ENCODE peak calls at places on chromosomes 6 and 20, in six cellular contexts. One of them, this sample, is unnamed.

GRCh38 chr6:170211404-170212025 is 79.4 kb downstream of the DLL1 start:
- DNase-seq in CD4-positive, CD25-positive, alpha-beta regulatory T cell: no peak
- DNase-seq in bronchial epithelial cell: no peak
- DNase-seq in fibroblast of lung: no peak
- DNase-seq in breast epithelium: peak
- DNase-seq in AG04450: no peak
- DNase-seq in this sample: no peak

GRCh38 chr20:21609221-21609620 is 95.4 kb upstream of the NKX2-2 start:
- DNase-seq in CD4-positive, CD25-positive, alpha-beta regulatory T cell: no peak
- DNase-seq in bronchial epithelial cell: peak
- DNase-seq in fibroblast of lung: no peak
- DNase-seq in breast epithelium: peak
- DNase-seq in AG04450: no peak
- DNase-seq in this sample: no peak

GRCh38 chr6:43127180-43127579 is 43.9 kb upstream of the SRF start:
- DNase-seq in CD4-positive, CD25-positive, alpha-beta regulatory T cell: no peak
- DNase-seq in bronchial epithelial cell: no peak
- DNase-seq in fibroblast of lung: no peak
- DNase-seq in breast epithelium: peak
- DNase-seq in AG04450: no peak
- DNase-seq in this sample: no peak

GRCh38 chr6:84871925-84872324 is 107.5 kb upstream of the TBX18 start:
- DNase-seq in CD4-positive, CD25-positive, alpha-beta regulatory T cell: no peak
- DNase-seq in bronchial epithelial cell: peak
- DNase-seq in fibroblast of lung: no peak
- DNase-seq in breast epithelium: no peak
- DNase-seq in AG04450: no peak
- DNase-seq in this sample: no peak

GRCh38 chr6:6333498-6333897 is 13.0 kb upstream of the F13A1 start:
- DNase-seq in CD4-positive, CD25-positive, alpha-beta regulatory T cell: no peak
- DNase-seq in bronchial epithelial cell: peak
- DNase-seq in fibroblast of lung: no peak
- DNase-seq in breast epithelium: no peak
- DNase-seq in AG04450: no peak
- DNase-seq in this sample: no peak

GRCh38 chr6:11727356-11727755 is 51.2 kb downstream of the ADTRP start:
- DNase-seq in CD4-positive, CD25-positive, alpha-beta regulatory T cell: no peak
- DNase-seq in bronchial epithelial cell: no peak
- DNase-seq in fibroblast of lung: peak
- DNase-seq in breast epithelium: no peak
- DNase-seq in AG04450: no peak
- DNase-seq in this sample: no peak

GRCh38 chr6:134647861-134648260 is 302.0 kb downstream of the ALDH8A1 start:
- DNase-seq in CD4-positive, CD25-positive, alpha-beta regulatory T cell: no peak
- DNase-seq in bronchial epithelial cell: no peak
- DNase-seq in fibroblast of lung: no peak
- DNase-seq in breast epithelium: no peak
- DNase-seq in AG04450: no peak
- DNase-seq in this sample: no peak

GRCh38 chr6:55825402-55826051 is 49.9 kb downstream of the BMP5 start:
- DNase-seq in CD4-positive, CD25-positive, alpha-beta regulatory T cell: no peak
- DNase-seq in bronchial epithelial cell: peak
- DNase-seq in fibroblast of lung: peak
- DNase-seq in breast epithelium: no peak
- DNase-seq in AG04450: peak
- DNase-seq in this sample: no peak

GRCh38 chr6:27755768-27756167 is 156.4 kb downstream of the OR2B2 start:
- DNase-seq in CD4-positive, CD25-positive, alpha-beta regulatory T cell: no peak
- DNase-seq in bronchial epithelial cell: no peak
- DNase-seq in fibroblast of lung: no peak
- DNase-seq in breast epithelium: no peak
- DNase-seq in AG04450: no peak
- DNase-seq in this sample: no peak

GRCh38 chr20:5489596-5489995 is 172.8 kb upstream of the PROKR2 start:
- DNase-seq in CD4-positive, CD25-positive, alpha-beta regulatory T cell: no peak
- DNase-seq in bronchial epithelial cell: no peak
- DNase-seq in fibroblast of lung: no peak
- DNase-seq in breast epithelium: no peak
- DNase-seq in AG04450: no peak
- DNase-seq in this sample: no peak

GRCh38 chr20:33501000-33501399 is 11.1 kb downstream of the CBFA2T2 start:
- DNase-seq in CD4-positive, CD25-positive, alpha-beta regulatory T cell: no peak
- DNase-seq in bronchial epithelial cell: no peak
- DNase-seq in fibroblast of lung: no peak
- DNase-seq in breast epithelium: no peak
- DNase-seq in AG04450: no peak
- DNase-seq in this sample: no peak

GRCh38 chr20:7497985-7498384 is 442.3 kb downstream of the HAO1 start:
- DNase-seq in CD4-positive, CD25-positive, alpha-beta regulatory T cell: no peak
- DNase-seq in bronchial epithelial cell: peak
- DNase-seq in fibroblast of lung: no peak
- DNase-seq in breast epithelium: no peak
- DNase-seq in AG04450: no peak
- DNase-seq in this sample: no peak

GRCh38 chr6:117906454-117906904 is 585 bp upstream of the SLC35F1 start:
- DNase-seq in CD4-positive, CD25-positive, alpha-beta regulatory T cell: no peak
- DNase-seq in bronchial epithelial cell: no peak
- DNase-seq in fibroblast of lung: no peak
- DNase-seq in breast epithelium: no peak
- DNase-seq in AG04450: no peak
- DNase-seq in this sample: no peak

GRCh38 chr6:38400101-38400500 is 239.6 kb downstream of the BTBD9 start:
- DNase-seq in CD4-positive, CD25-positive, alpha-beta regulatory T cell: no peak
- DNase-seq in bronchial epithelial cell: no peak
- DNase-seq in fibroblast of lung: no peak
- DNase-seq in breast epithelium: no peak
- DNase-seq in AG04450: no peak
- DNase-seq in this sample: no peak

GRCh38 chr6:38400764-38401163 is 239.0 kb downstream of the BTBD9 start:
- DNase-seq in CD4-positive, CD25-positive, alpha-beta regulatory T cell: no peak
- DNase-seq in bronchial epithelial cell: no peak
- DNase-seq in fibroblast of lung: no peak
- DNase-seq in breast epithelium: no peak
- DNase-seq in AG04450: no peak
- DNase-seq in this sample: no peak

GRCh38 chr6:38404900-38405556 is 234.7 kb downstream of the BTBD9 start:
- DNase-seq in CD4-positive, CD25-positive, alpha-beta regulatory T cell: no peak
- DNase-seq in bronchial epithelial cell: peak
- DNase-seq in fibroblast of lung: peak
- DNase-seq in breast epithelium: no peak
- DNase-seq in AG04450: no peak
- DNase-seq in this sample: no peak

DNA sequence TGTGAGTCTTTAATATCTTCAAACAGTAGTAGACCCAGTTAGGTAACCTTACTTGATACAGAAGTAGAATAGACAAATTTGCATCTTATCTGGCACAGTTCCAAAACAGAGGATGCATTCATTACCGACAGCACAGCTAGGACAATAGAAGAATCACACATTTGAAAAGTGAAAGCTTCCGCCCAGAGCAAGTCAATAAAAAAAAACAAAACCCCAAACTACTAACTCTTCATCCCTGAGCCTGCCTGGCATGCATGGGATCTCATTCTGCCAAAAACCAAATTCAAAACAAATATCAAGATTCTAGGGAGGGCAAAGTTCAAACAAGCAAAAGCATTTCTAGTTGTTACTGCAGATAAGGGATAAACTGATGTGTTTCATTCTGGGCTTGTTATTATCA is 235.4 kb downstream of the BTBD9 start:
- DNase-seq in CD4-positive, CD25-positive, alpha-beta regulatory T cell: no peak
- DNase-seq in bronchial epithelial cell: peak
- DNase-seq in fibroblast of lung: peak
- DNase-seq in breast epithelium: no peak
- DNase-seq in AG04450: no peak
- DNase-seq in this sample: no peak
- H3K4me3 ChIP-seq in CD4-positive, CD25-positive, alpha-beta regulatory T cell: no peak
- H3K4me3 ChIP-seq in bronchial epithelial cell: no peak
- H3K4me3 ChIP-seq in fibroblast of lung: no peak
- H3K4me3 ChIP-seq in breast epithelium: no peak
- H3K4me3 ChIP-seq in AG04450: no peak
- H3K4me3 ChIP-seq in this sample: no peak

GRCh38 chr6:3228791-3229565 is 1.5 kb upstream of the TUBB2B start:
- DNase-seq in CD4-positive, CD25-positive, alpha-beta regulatory T cell: no peak
- DNase-seq in bronchial epithelial cell: no peak
- DNase-seq in fibroblast of lung: no peak
- DNase-seq in breast epithelium: no peak
- DNase-seq in AG04450: no peak
- DNase-seq in this sample: no peak

GRCh38 chr6:3231213-3232016 is 4.0 kb upstream of the TUBB2B start:
- DNase-seq in CD4-positive, CD25-positive, alpha-beta regulatory T cell: no peak
- DNase-seq in bronchial epithelial cell: peak
- DNase-seq in fibroblast of lung: peak
- DNase-seq in breast epithelium: peak
- DNase-seq in AG04450: peak
- DNase-seq in this sample: no peak

GRCh38 chr6:3229566-3230274 is 2.3 kb upstream of the TUBB2B start:
- DNase-seq in CD4-positive, CD25-positive, alpha-beta regulatory T cell: no peak
- DNase-seq in bronchial epithelial cell: no peak
- DNase-seq in fibroblast of lung: no peak
- DNase-seq in breast epithelium: no peak
- DNase-seq in AG04450: no peak
- DNase-seq in this sample: peak

GRCh38 chr6:3232017-3232838 is 4.8 kb upstream of the TUBB2B start:
- DNase-seq in CD4-positive, CD25-positive, alpha-beta regulatory T cell: no peak
- DNase-seq in bronchial epithelial cell: no peak
- DNase-seq in fibroblast of lung: no peak
- DNase-seq in breast epithelium: no peak
- DNase-seq in AG04450: no peak
- DNase-seq in this sample: no peak

DNA sequence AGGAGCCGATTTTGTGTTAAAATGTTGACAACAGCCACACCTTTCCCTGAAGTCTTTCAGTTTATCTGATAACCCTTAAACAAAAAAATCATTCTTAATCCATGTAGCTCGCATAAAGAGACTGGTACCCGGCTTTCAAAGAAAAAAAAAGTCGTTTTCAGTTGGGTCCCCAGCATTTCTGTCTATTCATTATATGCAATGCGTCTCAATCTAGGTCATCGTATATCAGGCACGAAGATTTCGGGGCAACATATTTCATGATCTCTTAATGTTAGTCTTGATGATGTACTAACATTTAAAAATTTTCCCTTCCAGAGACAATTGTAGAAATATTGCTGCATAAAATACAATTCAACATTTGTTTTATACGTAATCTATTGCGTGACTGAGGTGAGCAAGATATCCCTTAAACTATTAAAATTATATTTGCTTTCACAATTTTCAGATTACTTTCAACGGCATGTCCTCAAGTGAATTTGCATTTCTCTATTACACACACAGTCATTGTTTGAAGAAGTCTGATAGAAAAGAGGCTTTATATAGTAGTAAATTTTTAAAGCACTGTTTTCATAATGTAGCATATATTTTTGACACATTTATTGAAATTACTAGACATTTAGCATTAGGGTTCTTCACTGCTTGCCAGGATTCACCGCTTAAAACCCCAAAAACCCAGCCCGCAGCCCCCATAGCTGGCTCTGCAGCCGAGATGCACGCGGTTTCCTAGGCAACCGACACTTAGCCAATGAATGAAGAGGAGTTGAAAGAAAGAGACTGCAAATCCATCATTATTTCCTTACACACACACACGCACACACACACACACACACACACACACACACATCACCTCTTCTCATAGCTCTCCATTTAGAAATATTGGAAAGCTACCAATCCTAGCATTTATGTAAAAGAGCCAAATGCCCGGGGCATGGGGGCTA is 3.1 kb upstream of the TUBB2B start:
- DNase-seq in CD4-positive, CD25-positive, alpha-beta regulatory T cell: no peak
- DNase-seq in bronchial epithelial cell: no peak
- DNase-seq in fibroblast of lung: no peak
- DNase-seq in breast epithelium: no peak
- DNase-seq in AG04450: no peak
- DNase-seq in this sample: no peak
- H3K4me3 ChIP-seq in CD4-positive, CD25-positive, alpha-beta regulatory T cell: no peak
- H3K4me3 ChIP-seq in bronchial epithelial cell: no peak
- H3K4me3 ChIP-seq in fibroblast of lung: peak
- H3K4me3 ChIP-seq in breast epithelium: peak
- H3K4me3 ChIP-seq in AG04450: peak
- H3K4me3 ChIP-seq in this sample: peak

GRCh38 chr6:158005626-158006180 is 24.0 kb downstream of the SYNJ2 start:
- DNase-seq in CD4-positive, CD25-positive, alpha-beta regulatory T cell: no peak
- DNase-seq in bronchial epithelial cell: no peak
- DNase-seq in fibroblast of lung: no peak
- DNase-seq in breast epithelium: no peak
- DNase-seq in AG04450: no peak
- DNase-seq in this sample: no peak

GRCh38 chr6:158002951-158003853 is 21.5 kb downstream of the SYNJ2 start:
- DNase-seq in CD4-positive, CD25-positive, alpha-beta regulatory T cell: no peak
- DNase-seq in bronchial epithelial cell: no peak
- DNase-seq in fibroblast of lung: peak
- DNase-seq in breast epithelium: peak
- DNase-seq in AG04450: no peak
- DNase-seq in this sample: no peak

GRCh38 chr6:158002249-158002950 is 20.7 kb downstream of the SYNJ2 start:
- DNase-seq in CD4-positive, CD25-positive, alpha-beta regulatory T cell: no peak
- DNase-seq in bronchial epithelial cell: peak
- DNase-seq in fibroblast of lung: no peak
- DNase-seq in breast epithelium: peak
- DNase-seq in AG04450: no peak
- DNase-seq in this sample: no peak

GRCh38 chr6:158004696-158005095 is 23.0 kb downstream of the SYNJ2 start:
- DNase-seq in CD4-positive, CD25-positive, alpha-beta regulatory T cell: no peak
- DNase-seq in bronchial epithelial cell: no peak
- DNase-seq in fibroblast of lung: no peak
- DNase-seq in breast epithelium: no peak
- DNase-seq in AG04450: no peak
- DNase-seq in this sample: no peak

DNA sequence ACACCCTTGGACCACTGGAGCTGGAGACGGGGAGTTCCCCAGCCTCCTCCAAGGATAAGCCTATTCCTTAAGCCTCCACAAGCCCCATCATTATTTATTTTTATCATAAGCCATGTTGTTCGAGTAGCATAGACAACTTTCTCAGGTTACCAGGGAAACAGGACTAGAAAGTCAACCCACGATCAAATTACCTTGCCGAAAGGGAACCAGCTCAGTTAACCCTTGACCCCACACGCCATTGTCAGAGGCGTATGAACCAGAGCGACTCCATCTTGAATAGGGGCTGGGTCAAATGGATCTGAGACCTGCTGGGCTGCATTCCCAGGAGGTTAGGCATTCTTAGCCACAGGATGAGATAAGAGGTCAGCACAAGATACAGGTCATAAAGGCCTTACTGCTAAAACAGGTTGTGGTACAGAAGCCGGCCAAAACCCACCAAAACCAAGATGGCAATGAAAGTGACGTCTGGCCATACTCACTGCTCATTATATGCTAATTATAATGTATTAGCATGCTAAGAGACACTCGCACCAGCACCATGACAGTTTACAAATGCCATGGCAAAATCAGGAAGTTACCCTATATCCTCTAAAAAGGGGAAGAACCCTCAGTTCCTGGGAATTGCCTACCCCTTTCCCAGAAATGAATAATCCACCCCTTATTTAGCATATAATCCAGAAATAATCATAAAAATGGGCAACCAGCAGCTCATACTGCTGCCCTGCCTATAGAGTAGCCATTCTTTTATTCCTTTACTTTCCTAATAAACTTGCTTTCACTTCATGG is 22.4 kb downstream of the SYNJ2 start:
- DNase-seq in CD4-positive, CD25-positive, alpha-beta regulatory T cell: no peak
- DNase-seq in bronchial epithelial cell: no peak
- DNase-seq in fibroblast of lung: no peak
- DNase-seq in breast epithelium: no peak
- DNase-seq in AG04450: no peak
- DNase-seq in this sample: no peak
- H3K4me3 ChIP-seq in CD4-positive, CD25-positive, alpha-beta regulatory T cell: no peak
- H3K4me3 ChIP-seq in bronchial epithelial cell: no peak
- H3K4me3 ChIP-seq in fibroblast of lung: no peak
- H3K4me3 ChIP-seq in breast epithelium: peak
- H3K4me3 ChIP-seq in AG04450: no peak
- H3K4me3 ChIP-seq in this sample: no peak

GRCh38 chr6:50823130-50823920 is 4.7 kb downstream of the TFAP2B start:
- DNase-seq in CD4-positive, CD25-positive, alpha-beta regulatory T cell: no peak
- DNase-seq in bronchial epithelial cell: no peak
- DNase-seq in fibroblast of lung: no peak
- DNase-seq in breast epithelium: no peak
- DNase-seq in AG04450: no peak
- DNase-seq in this sample: no peak
- H3K4me3 ChIP-seq in CD4-positive, CD25-positive, alpha-beta regulatory T cell: no peak
- H3K4me3 ChIP-seq in bronchial epithelial cell: no peak
- H3K4me3 ChIP-seq in fibroblast of lung: no peak
- H3K4me3 ChIP-seq in breast epithelium: peak
- H3K4me3 ChIP-seq in AG04450: no peak
- H3K4me3 ChIP-seq in this sample: no peak

This sample was measured in left lung.